ENCODE peak calls at places on chromosomes 12 and 14, in seven cellular contexts. O is GM23248, L is OCI-LY7, Z is neural progenitor cell, A is PC-9, S is IMR-90, J is neuronal stem cell. K is an unnamed sample.

GRCh38 chr12:131916306-131917138 is 12.6 kb upstream of the PUS1 start:
- DNase-seq in J (no peak), A (no peak), Z (no peak), O (no peak), L (no peak), S (no peak), K (no peak)

GRCh38 chr14:34718750-34719304 is 4.4 kb upstream of the CFL2 start:
- DNase-seq in J (no peak), O (peak), A (no peak), Z (no peak), S (peak), L (no peak), K (no peak)

GRCh38 chr12:68638721-68639395 is 28.2 kb downstream of the RAP1B start:
- DNase-seq in Z (no peak), O (no peak), L (no peak), J (no peak), A (no peak), S (no peak), K (no peak)

GRCh38 chr12:6285063-6285477 is 25.4 kb upstream of the PLEKHG6 start:
- DNase-seq in O (peak), J (peak), L (peak), S (peak), A (peak), Z (peak), K (peak)

GRCh38 chr14:96852823-96853422 is 55.7 kb downstream of the VRK1 start:
- DNase-seq in L (peak), A (no peak), Z (peak), S (peak), O (peak), J (no peak), K (peak)

GRCh38 chr12:108231109-108231905 is 102.2 kb downstream of the WSCD2 start:
- DNase-seq in S (no peak), L (no peak), A (no peak), O (no peak), Z (no peak), J (no peak), K (no peak)

GRCh38 chr12:93127582-93128331 is 198.7 kb upstream of the EEA1 start:
- DNase-seq in S (peak), O (peak), L (no peak), Z (peak), A (no peak), J (no peak), K (no peak)

GRCh38 chr12:3131129-3131528 is 54.0 kb downstream of the TSPAN9 start:
- DNase-seq in J (no peak), O (no peak), S (no peak), A (no peak), L (no peak), Z (no peak), K (no peak)

GRCh38 chr12:3225154-3225795 is 148.1 kb downstream of the TSPAN9 start:
- DNase-seq in J (no peak), A (no peak), L (no peak), O (peak), S (peak), Z (no peak), K (no peak)

GRCh38 chr14:64758025-64758521 is 53.8 kb downstream of the PLEKHG3 start:
- DNase-seq in J (no peak), S (peak), Z (no peak), L (no peak), O (peak), A (no peak), K (peak)

GRCh38 chr14:65854215-65854614 is 441.7 kb downstream of the FUT8 start:
- DNase-seq in J (no peak), A (no peak), S (no peak), O (no peak), L (no peak), Z (no peak), K (no peak)

GRCh38 chr12:28899951-28900350 is 249.1 kb upstream of the FAR2 start:
- DNase-seq in Z (no peak), S (peak), A (no peak), L (no peak), O (peak), J (no peak), K (peak)

GRCh38 chr12:88325828-88326214 is 183.7 kb downstream of the TMTC3 start:
- DNase-seq in O (peak), Z (no peak), S (peak), L (no peak), J (no peak), A (no peak), K (peak)

GRCh38 chr14:35385042-35385839 is 19.3 kb downstream of the NFKBIA start:
- DNase-seq in J (no peak), A (no peak), L (no peak), O (peak), S (peak), Z (peak), K (no peak)

GRCh38 chr12:117404940-117405339 is 43.5 kb upstream of the NOS1 start:
- DNase-seq in Z (no peak), S (no peak), L (no peak), A (no peak), O (no peak), J (no peak), K (no peak)

GRCh38 chr12:51118706-51119105 is 35.3 kb upstream of the CSRNP2 start:
- DNase-seq in J (no peak), Z (no peak), L (no peak), S (peak), A (peak), O (peak), K (peak)

GRCh38 chr12:58378038-58378437 is 436.7 kb downstream of the ATP23 start:
- DNase-seq in S (no peak), O (peak), L (no peak), J (no peak), A (no peak), Z (no peak), K (no peak)

GRCh38 chr14:91693342-91693741 is 38.5 kb downstream of the CATSPERB start:
- DNase-seq in Z (no peak), S (no peak), O (peak), L (no peak), J (no peak), A (peak), K (peak)

GRCh38 chr12:28350502-28350901 is 160.2 kb downstream of the CCDC91 start:
- DNase-seq in J (no peak), A (no peak), L (no peak), S (no peak), Z (no peak), O (no peak), K (no peak)

GRCh38 chr14:104114421-104115130 is 23.8 kb upstream of the KIF26A start:
- DNase-seq in O (no peak), J (no peak), S (no peak), L (no peak), A (no peak), Z (no peak), K (no peak)

GRCh38 chr14:93744176-93744575 is 44.1 kb downstream of the PRIMA1 start:
- DNase-seq in A (no peak), L (no peak), J (no peak), S (no peak), Z (no peak), O (no peak), K (no peak)

GRCh38 chr12:28507055-28507454 is 316.8 kb downstream of the CCDC91 start:
- DNase-seq in O (peak), J (no peak), Z (no peak), S (peak), A (no peak), L (no peak), K (no peak)

GRCh38 chr14:53663709-53664108 is 292.9 kb downstream of the BMP4 start:
- DNase-seq in S (peak), J (peak), A (no peak), Z (peak), L (no peak), O (peak), K (peak)

GRCh38 chr12:113061061-113061694 is 4.6 kb downstream of the DTX1 start:
- DNase-seq in O (no peak), S (no peak), L (peak), J (no peak), A (no peak), Z (no peak), K (no peak)

GRCh38 chr14:24160850-24161804 is at the start of gene IRF9:
- DNase-seq in Z (peak), L (peak), S (peak), A (peak), J (peak), O (peak), K (peak)

GRCh38 chr12:57983150-57983857 is 41.9 kb downstream of the ATP23 start:
- DNase-seq in A (peak), S (peak), Z (peak), L (peak), O (peak), J (peak), K (peak)

GRCh38 chr12:39573971-39574370 is 45.6 kb downstream of the ABCD2 start:
- DNase-seq in Z (no peak), J (no peak), O (no peak), S (no peak), L (no peak), A (no peak), K (peak)

GRCh38 chr14:58942516-58942915 is 246.0 kb upstream of the DAAM1 start:
- DNase-seq in L (no peak), O (peak), S (peak), A (no peak), J (no peak), Z (no peak), K (peak)

GRCh38 chr12:47649381-47649780 is 56.4 kb downstream of the RPAP3 start:
- DNase-seq in Z (no peak), J (no peak), L (no peak), A (no peak), O (no peak), S (no peak), K (no peak)

GRCh38 chr12:53055471-53056266 is 5.8 kb downstream of the TNS2 start:
- DNase-seq in S (no peak), J (no peak), A (no peak), O (no peak), Z (no peak), L (no peak), K (no peak)

GRCh38 chr12:94849411-94849976 is 154.0 kb downstream of the NDUFA12 start:
- DNase-seq in Z (peak), L (no peak), A (no peak), S (no peak), O (no peak), J (no peak), K (no peak)

GRCh38 chr14:68395585-68395984 is 397.3 kb downstream of the ZFP36L1 start:
- DNase-seq in L (no peak), O (peak), S (peak), J (no peak), A (no peak), Z (no peak), K (no peak)

GRCh38 chr14:28813810-28814209 is 47.2 kb downstream of the FOXG1 start:
- DNase-seq in J (no peak), Z (no peak), L (no peak), A (no peak), S (no peak), O (peak), K (peak)

GRCh38 chr12:58323676-58324075 is 382.3 kb downstream of the ATP23 start:
- DNase-seq in O (no peak), L (no peak), Z (no peak), S (peak), A (no peak), J (no peak), K (no peak)

GRCh38 chr14:77403798-77404197 is 19.5 kb downstream of the NOXRED1 start:
- DNase-seq in L (no peak), A (no peak), S (no peak), O (no peak), Z (no peak), J (no peak), K (no peak)

GRCh38 chr12:32159925-32160324 is 53.3 kb downstream of the BICD1 start:
- DNase-seq in Z (no peak), O (peak), S (peak), J (no peak), A (no peak), L (no peak), K (no peak)

GRCh38 chr12:53974084-53975018 is at the start of gene HOTAIR:
- DNase-seq in L (peak), J (no peak), A (no peak), S (no peak), Z (no peak), O (peak), K (peak)

GRCh38 chr14:69760810-69761209 is 6.1 kb upstream of the SRSF5 start:
- DNase-seq in J (no peak), A (no peak), O (no peak), Z (no peak), S (no peak), L (no peak), K (no peak)

GRCh38 chr12:71000748-71001147 is 80.2 kb upstream of the PTPRR start:
- DNase-seq in L (no peak), Z (no peak), O (no peak), A (no peak), J (no peak), S (no peak), K (no peak)

GRCh38 chr12:6917491-6918231 is 3.3 kb downstream of the ENO2 start:
- DNase-seq in Z (no peak), S (peak), J (no peak), L (no peak), A (no peak), O (peak), K (no peak)

GRCh38 chr12:12784911-12785814 is at the start of gene APOLD1:
- DNase-seq in J (no peak), O (no peak), Z (peak), A (no peak), S (no peak), L (peak), K (no peak)
- H2AFZ ChIP-seq in J (peak), O (peak), Z (peak), A (peak), S (peak), L (no peak), K (peak)

GRCh38 chr12:122174155-122174845 is at the start of gene IL31:
- DNase-seq in A (no peak), J (no peak), S (no peak), O (no peak), Z (no peak), L (no peak), K (no peak)
- H2AFZ ChIP-seq in A (no peak), J (peak), S (no peak), O (no peak), Z (no peak), L (no peak), K (no peak)

DNA sequence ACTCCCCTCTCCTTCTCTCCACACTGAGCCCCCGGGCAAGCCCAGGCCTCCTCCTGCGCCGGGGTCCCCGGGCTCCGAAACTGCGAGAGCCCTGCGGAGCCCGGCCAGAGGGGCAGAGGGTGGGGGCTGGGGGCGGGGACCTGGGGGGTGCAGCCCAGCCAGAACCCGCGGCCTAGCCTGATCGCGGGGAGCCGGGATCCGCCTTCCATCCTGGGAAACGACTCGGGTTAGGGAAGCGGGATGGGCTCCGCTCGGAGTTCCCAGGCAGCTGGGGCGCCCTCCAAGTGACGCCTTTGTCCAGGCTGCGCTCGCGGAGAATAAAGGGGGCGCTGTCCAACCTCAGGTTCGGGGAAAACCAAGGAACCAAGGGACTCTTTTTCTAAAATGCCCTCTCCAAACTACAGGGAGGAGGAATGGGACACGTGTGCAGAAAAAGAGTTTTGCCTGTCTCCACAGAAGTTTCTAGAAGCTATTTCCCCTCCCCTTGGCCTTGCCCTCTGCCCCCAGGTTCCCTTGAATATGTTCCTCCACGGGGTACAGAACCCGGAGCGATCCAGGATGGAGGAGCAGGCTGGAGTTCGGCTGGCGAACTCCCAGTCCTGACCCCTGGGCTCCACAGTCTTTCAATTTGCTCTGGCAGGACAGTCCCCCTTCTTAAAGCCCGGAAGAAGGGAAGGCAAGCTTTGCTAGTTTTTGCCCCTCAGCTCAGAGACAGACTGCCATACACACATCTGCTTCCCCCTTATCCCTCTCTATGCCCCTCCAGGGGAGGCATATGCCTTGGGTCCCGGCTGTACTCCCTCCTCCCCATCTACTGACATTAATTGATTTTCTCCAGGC is 13.9 kb downstream of the NKX2-1 start:
- DNase-seq in A (no peak), O (no peak), Z (peak), S (no peak), L (no peak), J (no peak), K (no peak)
- H2AFZ ChIP-seq in A (no peak), O (no peak), Z (no peak), S (no peak), L (no peak), J (no peak), K (no peak)

DNA sequence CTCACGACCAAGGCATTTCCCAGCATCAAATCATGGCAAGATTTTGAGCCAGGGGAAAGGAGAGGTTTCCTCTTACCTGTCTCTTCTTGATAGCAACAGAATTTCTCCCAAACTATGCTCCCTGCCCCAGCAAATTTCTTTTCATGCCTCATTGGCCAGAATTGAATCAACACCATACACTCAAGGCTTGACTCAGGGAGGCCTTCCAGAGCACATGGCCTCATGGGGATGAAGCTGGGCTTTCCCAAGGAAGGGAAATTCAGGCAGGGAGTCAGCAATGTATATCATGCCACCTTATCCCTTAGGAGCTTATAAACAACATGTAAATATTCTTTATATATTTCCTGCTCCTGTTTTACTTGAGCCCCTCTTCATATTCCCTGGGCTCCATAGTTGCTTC is 62.1 kb downstream of the ARF6 start:
- DNase-seq in J (no peak), L (no peak), S (no peak), A (no peak), Z (no peak), O (peak), K (no peak)
- H2AFZ ChIP-seq in J (no peak), L (no peak), S (peak), A (no peak), Z (no peak), O (no peak), K (no peak)

GRCh38 chr12:8906781-8907180 is 7.5 kb upstream of the PHC1 start:
- DNase-seq in O (no peak), L (no peak), Z (no peak), J (no peak), A (no peak), S (no peak), K (no peak)
- H2AFZ ChIP-seq in O (no peak), L (peak), Z (peak), J (peak), A (no peak), S (no peak), K (no peak)

DNA sequence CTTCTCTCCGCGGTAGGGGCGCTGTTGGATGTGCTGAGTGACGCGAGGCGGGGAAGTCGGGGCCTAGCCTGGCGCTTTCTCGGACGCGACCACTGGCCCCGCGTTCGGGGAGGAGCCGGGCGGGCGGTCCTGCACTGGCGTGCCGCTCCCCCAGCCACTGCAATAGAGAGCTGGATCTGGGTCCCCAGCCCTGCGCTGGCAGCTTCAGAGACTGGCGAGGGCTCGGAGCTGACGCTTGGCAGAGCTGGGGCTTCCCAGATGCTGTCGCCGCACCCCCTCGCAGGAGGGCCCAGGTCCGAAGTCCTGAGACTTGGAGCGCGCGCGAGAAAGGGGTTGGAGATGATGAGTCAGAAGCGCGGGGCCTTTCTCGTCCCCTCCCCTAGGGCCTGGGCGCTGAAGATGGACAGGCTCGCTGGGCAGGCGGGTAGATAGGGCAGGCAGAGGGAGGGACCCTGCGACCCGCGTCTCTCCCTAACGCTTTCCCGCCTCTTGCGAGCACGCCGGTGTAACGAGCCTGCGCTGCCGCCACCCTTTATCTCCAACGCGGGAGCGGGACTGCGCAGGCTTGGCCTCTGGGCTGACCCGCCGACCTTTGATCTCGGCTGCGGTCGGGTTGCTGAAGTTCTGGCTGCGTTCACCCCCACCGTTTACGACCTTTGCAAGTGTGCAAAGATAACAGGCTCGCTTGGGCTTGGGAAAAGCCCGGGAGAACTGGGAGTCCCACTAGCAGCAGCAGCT is 3.0 kb downstream of the TMEM253 start:
- DNase-seq in S (peak), J (peak), A (peak), O (peak), L (peak), Z (peak), K (peak)
- H2AFZ ChIP-seq in S (peak), J (peak), A (peak), O (peak), L (peak), Z (peak), K (peak)